ENCODE peak calls at places on chromosome 12, in four cellular contexts. One of them, this sample, is unnamed.
A peak's percentile ranks its signal among the peaks of the same experiment; 100 is the strongest.

GRCh38 chr12:1350934-1351240 is 243.5 kb downstream of the FBXL14 start:
- DNase-seq in breast epithelium: no peak
- DNase-seq in prostate gland: no peak
- DNase-seq in lung: no peak
- DNase-seq in this sample: no peak

GRCh38 chr12:3744216-3744883 is 8.6 kb downstream of the CRACR2A start:
- DNase-seq in breast epithelium: no peak
- DNase-seq in prostate gland: no peak
- DNase-seq in lung: no peak
- DNase-seq in this sample: no peak

GRCh38 chr12:100574262-100575074 is 984 bp downstream of the GAS2L3 start:
- DNase-seq in breast epithelium: no peak
- DNase-seq in prostate gland: no peak
- DNase-seq in lung: no peak
- DNase-seq in this sample: no peak

GRCh38 chr12:106205208-106206069 is 42.4 kb downstream of the CKAP4 start:
- DNase-seq in breast epithelium: no peak
- DNase-seq in prostate gland: no peak
- DNase-seq in lung: no peak
- DNase-seq in this sample: no peak

GRCh38 chr12:66467932-66468331 is 165.6 kb downstream of the HELB start:
- DNase-seq in breast epithelium: no peak
- DNase-seq in prostate gland: no peak
- DNase-seq in lung: no peak
- DNase-seq in this sample: no peak

GRCh38 chr12:66500841-66501240 is 178.0 kb downstream of the GRIP1 start:
- DNase-seq in breast epithelium: no peak
- DNase-seq in prostate gland: no peak
- DNase-seq in lung: no peak
- DNase-seq in this sample: no peak

GRCh38 chr12:54173066-54173726 is 15.6 kb downstream of the SMUG1 start:
- DNase-seq in breast epithelium: peak; percentile 59
- DNase-seq in prostate gland: peak; percentile 21
- DNase-seq in lung: no peak
- DNase-seq in this sample: no peak

GRCh38 chr12:11718768-11719253 is 69.3 kb downstream of the ETV6 start:
- DNase-seq in breast epithelium: no peak
- DNase-seq in prostate gland: no peak
- DNase-seq in lung: no peak
- DNase-seq in this sample: no peak

GRCh38 chr12:65675141-65675621 is 149.1 kb upstream of the HMGA2 start:
- DNase-seq in breast epithelium: no peak
- DNase-seq in prostate gland: no peak
- DNase-seq in lung: no peak
- DNase-seq in this sample: no peak

GRCh38 chr12:14239350-14239934 is 126.0 kb upstream of the ATF7IP start:
- DNase-seq in breast epithelium: no peak
- DNase-seq in prostate gland: no peak
- DNase-seq in lung: no peak
- DNase-seq in this sample: no peak

GRCh38 chr12:132393991-132394949 is 64.9 kb upstream of the GALNT9 start:
- DNase-seq in breast epithelium: peak; percentile 45
- DNase-seq in prostate gland: no peak
- DNase-seq in lung: no peak
- DNase-seq in this sample: no peak

GRCh38 chr12:92339198-92339821 is 193.7 kb upstream of the BTG1 start:
- DNase-seq in breast epithelium: no peak
- DNase-seq in prostate gland: no peak
- DNase-seq in lung: no peak
- DNase-seq in this sample: no peak

GRCh38 chr12:62260733-62261683 is 804 bp downstream of the USP15 start:
- DNase-seq in breast epithelium: no peak
- DNase-seq in prostate gland: peak; percentile 16
- DNase-seq in lung: peak; percentile 43
- DNase-seq in this sample: no peak

GRCh38 chr12:50569321-50569720 is 64.5 kb downstream of the DIP2B start:
- DNase-seq in breast epithelium: no peak
- DNase-seq in prostate gland: no peak
- DNase-seq in lung: no peak
- DNase-seq in this sample: no peak

GRCh38 chr12:13211191-13211858 is 14.8 kb downstream of the EMP1 start:
- DNase-seq in breast epithelium: no peak
- DNase-seq in prostate gland: no peak
- DNase-seq in lung: no peak
- DNase-seq in this sample: no peak

GRCh38 chr12:81668475-81668874 is 90.7 kb downstream of the PPFIA2 start:
- DNase-seq in breast epithelium: no peak
- DNase-seq in prostate gland: no peak
- DNase-seq in lung: no peak
- DNase-seq in this sample: no peak

GRCh38 chr12:77001181-77001758 is 64.1 kb downstream of the E2F7 start:
- DNase-seq in breast epithelium: no peak
- DNase-seq in prostate gland: no peak
- DNase-seq in lung: no peak
- DNase-seq in this sample: no peak

GRCh38 chr12:119669744-119670472 is 2.0 kb downstream of the PRKAB1 start:
- DNase-seq in breast epithelium: no peak
- DNase-seq in prostate gland: peak; percentile 56
- DNase-seq in lung: peak; percentile 82
- DNase-seq in this sample: no peak

GRCh38 chr12:21774358-21775129 is at the start of gene KCNJ8:
- DNase-seq in breast epithelium: no peak
- DNase-seq in prostate gland: peak; percentile 14
- DNase-seq in lung: peak; percentile 62
- DNase-seq in this sample: no peak

GRCh38 chr12:109460538-109460937 is 16.6 kb downstream of the KCTD10 start:
- DNase-seq in breast epithelium: no peak
- DNase-seq in prostate gland: no peak
- DNase-seq in lung: peak; percentile 83
- DNase-seq in this sample: no peak

GRCh38 chr12:124625867-124626675 is 58.7 kb upstream of the NCOR2 start:
- DNase-seq in breast epithelium: peak; percentile 59
- DNase-seq in prostate gland: peak; percentile 15
- DNase-seq in lung: peak; percentile 82
- DNase-seq in this sample: peak; percentile 87

GRCh38 chr12:55955800-55956508 is 9.9 kb downstream of the PMEL start:
- DNase-seq in breast epithelium: no peak
- DNase-seq in prostate gland: peak; percentile 58
- DNase-seq in lung: no peak
- DNase-seq in this sample: no peak
- TF ChIP-seq CTCF in breast epithelium: no peak
- TF ChIP-seq CTCF in prostate gland: no peak
- TF ChIP-seq CTCF in lung: no peak
- TF ChIP-seq CTCF in this sample: no peak

GRCh38 chr12:30457621-30458289 is 237.9 kb downstream of the IPO8 start:
- DNase-seq in breast epithelium: no peak
- DNase-seq in prostate gland: no peak
- DNase-seq in lung: no peak
- DNase-seq in this sample: no peak
- TF ChIP-seq CTCF in breast epithelium: no peak
- TF ChIP-seq CTCF in prostate gland: no peak
- TF ChIP-seq CTCF in lung: no peak
- TF ChIP-seq CTCF in this sample: peak; percentile 38

GRCh38 chr12:52613363-52614030 is 4.9 kb downstream of the KRT73 start:
- DNase-seq in breast epithelium: no peak
- DNase-seq in prostate gland: no peak
- DNase-seq in lung: no peak
- DNase-seq in this sample: peak; percentile 69
- TF ChIP-seq CTCF in breast epithelium: no peak
- TF ChIP-seq CTCF in prostate gland: no peak
- TF ChIP-seq CTCF in lung: no peak
- TF ChIP-seq CTCF in this sample: no peak

GRCh38 chr12:6613776-6614512 is 6.8 kb upstream of the CHD4 start:
- DNase-seq in breast epithelium: peak; percentile 93
- DNase-seq in prostate gland: peak; percentile 87
- DNase-seq in lung: peak; percentile 86
- DNase-seq in this sample: peak; percentile 96
- TF ChIP-seq CTCF in breast epithelium: no peak
- TF ChIP-seq CTCF in prostate gland: no peak
- TF ChIP-seq CTCF in lung: no peak
- TF ChIP-seq CTCF in this sample: no peak

DNA sequence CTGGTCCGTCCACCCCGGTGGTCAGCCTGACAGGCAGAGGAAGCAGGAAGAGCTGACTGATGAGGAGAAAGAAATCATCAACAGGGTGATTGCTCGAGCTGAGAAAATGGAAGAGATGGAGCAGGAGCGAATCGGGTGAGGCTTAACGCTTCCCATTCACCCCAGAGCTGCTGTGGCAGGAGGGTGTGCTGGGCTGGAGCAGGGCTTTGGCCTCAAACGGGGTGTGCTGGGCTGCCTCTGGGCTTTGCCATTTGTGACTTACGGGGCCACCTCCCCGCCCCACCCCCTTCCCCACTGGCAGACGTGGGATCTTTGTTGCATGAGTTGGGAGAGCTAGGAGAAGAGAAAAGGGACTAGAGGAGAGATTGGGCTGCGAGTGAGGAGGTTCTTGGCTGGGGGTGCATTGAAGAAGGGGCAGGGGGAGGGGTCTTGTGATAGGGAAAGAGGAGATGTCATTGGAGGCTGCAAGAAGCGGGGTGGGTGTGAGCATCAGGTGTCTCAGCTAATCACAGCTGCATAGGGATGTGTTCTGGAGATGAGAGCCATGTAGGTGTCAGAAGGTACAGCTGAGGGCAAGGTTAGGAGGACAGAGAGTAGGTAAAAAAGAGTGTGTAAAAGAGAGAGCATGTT is 56.3 kb downstream of the RPH3A start:
- DNase-seq in breast epithelium: no peak
- DNase-seq in prostate gland: no peak
- DNase-seq in lung: no peak
- DNase-seq in this sample: no peak
- TF ChIP-seq CTCF in breast epithelium: no peak
- TF ChIP-seq CTCF in prostate gland: no peak
- TF ChIP-seq CTCF in lung: no peak
- TF ChIP-seq CTCF in this sample: no peak

This sample was measured in osteocyte.